ENCODE peak calls at places on chromosomes 7 and 10, in ten cellular contexts. E is fibroblast of the aortic adventitia, I is IMR-90, D is psoas muscle, B is epithelial cell of esophagus, X is neural progenitor cell, T is AG09319, L is progenitor cell of endocrine pancreas, V is colonic mucosa, S is foreskin fibroblast. N is an unnamed sample.

GRCh38 chr10:60399343-60399742 is 9.7 kb upstream of the ANK3 start:
- DNase-seq in E (no peak), I (no peak), D (no peak), B (peak), X (no peak), T (no peak), L (no peak), V (no peak), S (no peak), N (no peak)

GRCh38 chr7:96901822-96902412 is 103.4 kb upstream of the DLX6 start:
- DNase-seq in E (no peak), I (no peak), D (no peak), B (peak), X (no peak), T (no peak), L (no peak), V (no peak), S (no peak), N (no peak)

GRCh38 chr10:843703-844102 is 87.8 kb downstream of the LARP4B start:
- DNase-seq in E (peak), I (no peak), D (no peak), B (no peak), X (no peak), T (no peak), L (no peak), V (no peak), S (no peak), N (no peak)

GRCh38 chr7:108001759-108002725 is 919 bp downstream of the LAMB1 start:
- DNase-seq in E (peak), I (peak), D (peak), B (no peak), X (peak), T (no peak), L (peak), V (no peak), S (peak), N (no peak)

GRCh38 chr7:83469491-83469890 is 179.4 kb downstream of the SEMA3E start:
- DNase-seq in E (no peak), I (no peak), D (no peak), B (no peak), X (no peak), T (no peak), L (no peak), V (no peak), S (no peak), N (no peak)

GRCh38 chr10:132746801-132747625 is 38.9 kb downstream of the NKX6-2 start:
- DNase-seq in E (no peak), I (no peak), D (no peak), B (no peak), X (peak), T (no peak), L (no peak), V (no peak), S (no peak), N (no peak)

GRCh38 chr7:27183682-27184341 is 1.2 kb downstream of the HOXA11 start:
- DNase-seq in E (no peak), I (no peak), D (no peak), B (no peak), X (peak), T (no peak), L (no peak), V (no peak), S (peak), N (no peak)

GRCh38 chr7:78510580-78511188 is 712.1 kb downstream of the PHTF2 start:
- DNase-seq in E (peak), I (peak), D (no peak), B (peak), X (peak), T (peak), L (peak), V (no peak), S (peak), N (no peak)

GRCh38 chr10:102610499-102610898 is 33.8 kb upstream of the TRIM8 start:
- DNase-seq in E (no peak), I (no peak), D (no peak), B (peak), X (no peak), T (no peak), L (no peak), V (no peak), S (no peak), N (no peak)

GRCh38 chr7:3892167-3892566 is 591.1 kb downstream of the SDK1 start:
- DNase-seq in E (no peak), I (peak), D (no peak), B (no peak), X (no peak), T (no peak), L (no peak), V (no peak), S (no peak), N (no peak)

GRCh38 chr10:80108576-80109239 is 23.8 kb upstream of the PLAC9 start:
- DNase-seq in E (no peak), I (no peak), D (no peak), B (no peak), X (peak), T (no peak), L (no peak), V (no peak), S (no peak), N (no peak)

GRCh38 chr7:2978403-2978802 is 65.3 kb downstream of the CARD11 start:
- DNase-seq in E (no peak), I (no peak), D (no peak), B (peak), X (no peak), T (no peak), L (no peak), V (peak), S (no peak), N (no peak)

GRCh38 chr7:117143580-117143979 is 179.3 kb downstream of the WNT2 start:
- DNase-seq in E (no peak), I (peak), D (no peak), B (peak), X (no peak), T (no peak), L (no peak), V (no peak), S (peak), N (no peak)

GRCh38 chr10:11521860-11522259 is 89.6 kb downstream of the USP6NL start:
- DNase-seq in E (peak), I (peak), D (no peak), B (peak), X (no peak), T (no peak), L (no peak), V (no peak), S (peak), N (no peak)

GRCh38 chr10:93680414-93681047 is 21.9 kb downstream of the FRA10AC1 start:
- DNase-seq in E (peak), I (peak), D (no peak), B (peak), X (peak), T (peak), L (no peak), V (no peak), S (peak), N (no peak)

GRCh38 chr7:21639206-21639868 is 96.5 kb downstream of the DNAH11 start:
- DNase-seq in E (no peak), I (no peak), D (no peak), B (no peak), X (no peak), T (no peak), L (no peak), V (no peak), S (no peak), N (no peak)

GRCh38 chr10:106873770-106874717 is 290.5 kb downstream of the SORCS1 start:
- DNase-seq in E (no peak), I (no peak), D (no peak), B (no peak), X (no peak), T (no peak), L (no peak), V (no peak), S (no peak), N (no peak)

GRCh38 chr10:86356306-86356705 is 10.3 kb downstream of the GRID1 start:
- DNase-seq in E (no peak), I (no peak), D (no peak), B (no peak), X (no peak), T (no peak), L (no peak), V (no peak), S (no peak), N (no peak)

GRCh38 chr10:47240173-47240572 is 59.8 kb upstream of the GDF10 start:
- DNase-seq in E (no peak), I (no peak), D (no peak), B (no peak), X (peak), T (no peak), L (no peak), V (no peak), S (no peak), N (no peak)

GRCh38 chr7:125383324-125383723 is 453.7 kb upstream of the POT1 start:
- DNase-seq in E (no peak), I (no peak), D (no peak), B (peak), X (no peak), T (no peak), L (no peak), V (no peak), S (no peak), N (no peak)

GRCh38 chr7:103988468-103989199 is 824 bp downstream of the RELN start:
- DNase-seq in E (peak), I (no peak), D (no peak), B (peak), X (peak), T (no peak), L (no peak), V (no peak), S (peak), N (no peak)

GRCh38 chr7:158494162-158494586 is 93.4 kb downstream of the PTPRN2 start:
- DNase-seq in E (no peak), I (no peak), D (no peak), B (no peak), X (peak), T (no peak), L (no peak), V (no peak), S (no peak), N (no peak)

GRCh38 chr10:615583-616152 is 73.8 kb downstream of the DIP2C start:
- DNase-seq in E (peak), I (peak), D (no peak), B (peak), X (peak), T (no peak), L (no peak), V (no peak), S (peak), N (no peak)

GRCh38 chr7:3301831-3302618 is 973 bp downstream of the SDK1 start:
- DNase-seq in E (peak), I (peak), D (no peak), B (peak), X (peak), T (no peak), L (peak), V (no peak), S (peak), N (no peak)

GRCh38 chr10:71294091-71294561 is 24.9 kb upstream of the SLC29A3 start:
- DNase-seq in E (no peak), I (no peak), D (no peak), B (peak), X (no peak), T (no peak), L (no peak), V (no peak), S (no peak), N (no peak)

GRCh38 chr10:132258423-132258822 is 49.3 kb downstream of the STK32C start:
- DNase-seq in E (no peak), I (no peak), D (no peak), B (no peak), X (no peak), T (no peak), L (no peak), V (no peak), S (no peak), N (no peak)

GRCh38 chr10:132849546-132850031 is 63.6 kb upstream of the NKX6-2 start:
- DNase-seq in E (no peak), I (no peak), D (no peak), B (no peak), X (no peak), T (no peak), L (peak), V (no peak), S (no peak), N (no peak)

GRCh38 chr7:25460426-25460825 is 232.1 kb upstream of the NPVF start:
- DNase-seq in E (no peak), I (no peak), D (no peak), B (no peak), X (no peak), T (no peak), L (no peak), V (no peak), S (no peak), N (no peak)

GRCh38 chr7:93374345-93374940 is 142.3 kb downstream of the VPS50 start:
- DNase-seq in E (peak), I (peak), D (no peak), B (peak), X (peak), T (peak), L (no peak), V (no peak), S (peak), N (no peak)

GRCh38 chr10:94005050-94005449 is 11.3 kb downstream of the PLCE1 start:
- DNase-seq in E (peak), I (peak), D (no peak), B (peak), X (no peak), T (no peak), L (no peak), V (peak), S (peak), N (no peak)

GRCh38 chr7:131302876-131303707 is 24.6 kb upstream of the MKLN1 start:
- DNase-seq in E (peak), I (peak), D (no peak), B (peak), X (peak), T (no peak), L (no peak), V (peak), S (peak), N (no peak)
- TF ChIP-seq CTCF in E (peak), I (peak), D (peak), B (peak), X (peak), T (peak), L (peak), V (peak), S (peak), N (peak)

GRCh38 chr7:143395187-143396149 is 13.2 kb downstream of the EPHA1 start:
- DNase-seq in E (no peak), I (no peak), D (no peak), B (no peak), X (no peak), T (no peak), L (no peak), V (no peak), S (peak), N (no peak)
- TF ChIP-seq CTCF in E (no peak), I (peak), D (peak), B (no peak), X (no peak), T (peak), L (peak), V (no peak), S (peak), N (no peak)

GRCh38 chr10:3122486-3123205 is 49.9 kb downstream of the PITRM1 start:
- DNase-seq in E (peak), I (no peak), D (no peak), B (peak), X (no peak), T (no peak), L (no peak), V (no peak), S (peak), N (no peak)

GRCh38 chr10:3122034-3122433 is 50.5 kb downstream of the PITRM1 start:
- DNase-seq in E (no peak), I (no peak), D (no peak), B (no peak), X (no peak), T (no peak), L (no peak), V (no peak), S (no peak), N (no peak)

GRCh38 chr10:3118621-3119020 is 51.3 kb downstream of the PFKP start:
- DNase-seq in E (no peak), I (no peak), D (no peak), B (no peak), X (no peak), T (no peak), L (no peak), V (peak), S (no peak), N (no peak)

GRCh38 chr10:3117486-3117885 is 50.1 kb downstream of the PFKP start:
- DNase-seq in E (no peak), I (no peak), D (no peak), B (no peak), X (no peak), T (no peak), L (no peak), V (no peak), S (no peak), N (no peak)

GRCh38 chr10:3119796-3120459 is 52.6 kb downstream of the PFKP start:
- DNase-seq in E (peak), I (peak), D (no peak), B (peak), X (peak), T (no peak), L (no peak), V (no peak), S (peak), N (no peak)
- TF ChIP-seq CTCF in E (peak), I (peak), D (peak), B (peak), X (peak), T (peak), L (peak), V (peak), S (peak), N (peak)

DNA sequence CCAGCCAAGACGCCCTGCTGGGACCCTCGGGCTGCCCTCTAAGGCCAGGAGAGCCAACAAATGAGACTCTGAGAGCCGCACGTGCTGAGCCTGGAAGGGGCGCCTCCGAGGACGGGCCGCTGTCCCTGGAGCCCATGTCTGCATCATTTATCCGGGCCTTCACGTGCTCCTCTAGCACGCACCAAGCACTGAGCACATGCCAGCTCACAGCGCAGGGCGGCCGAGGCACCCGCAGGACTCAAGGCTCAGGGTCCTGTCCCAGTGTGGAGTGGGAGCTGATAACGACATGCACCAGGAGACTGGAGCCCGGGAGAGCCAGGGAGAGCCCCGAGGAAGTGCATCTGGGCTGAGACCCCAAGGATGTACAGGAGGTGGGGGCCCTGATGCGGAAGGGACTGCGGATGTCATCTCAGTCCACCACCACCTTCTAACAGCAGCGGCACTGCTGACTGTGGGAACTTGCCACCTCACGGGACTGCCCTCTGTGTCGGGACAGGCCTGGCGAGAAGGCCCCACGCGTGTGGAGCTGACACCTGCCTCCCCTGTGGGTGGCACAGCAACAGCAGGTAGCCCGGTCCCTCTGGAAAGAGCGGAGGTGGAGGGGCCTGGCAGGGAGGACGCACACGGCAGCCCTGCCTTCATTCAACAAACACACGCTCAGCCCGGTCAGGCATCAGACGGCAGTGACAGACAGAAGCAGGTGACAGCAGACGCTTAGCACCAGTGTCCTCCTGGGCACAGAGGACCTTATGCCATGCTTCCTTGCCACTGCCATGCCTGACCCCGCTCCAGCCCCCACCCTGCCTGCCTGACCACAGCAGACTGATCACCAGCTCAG is 182.9 kb downstream of the ELFN1 start:
- DNase-seq in E (no peak), I (no peak), D (peak), B (no peak), X (no peak), T (no peak), L (no peak), V (no peak), S (peak), N (no peak)
- TF ChIP-seq CTCF in E (no peak), I (no peak), D (no peak), B (no peak), X (no peak), T (no peak), L (no peak), V (no peak), S (no peak), N (no peak)

GRCh38 chr7:147547252-147547897 is 1043.2 kb upstream of the C7orf33 start:
- DNase-seq in E (no peak), I (peak), D (no peak), B (peak), X (peak), T (no peak), L (no peak), V (peak), S (no peak), N (no peak)
- TF ChIP-seq CTCF in E (peak), I (peak), D (no peak), B (peak), X (peak), T (peak), L (peak), V (peak), S (peak), N (peak)

GRCh38 chr10:14185501-14186045 is 145.2 kb downstream of the FRMD4A start:
- DNase-seq in E (no peak), I (peak), D (no peak), B (peak), X (peak), T (no peak), L (no peak), V (no peak), S (peak), N (no peak)

GRCh38 chr10:14190702-14191101 is 140.0 kb downstream of the FRMD4A start:
- DNase-seq in E (no peak), I (no peak), D (no peak), B (no peak), X (no peak), T (no peak), L (no peak), V (no peak), S (no peak), N (no peak)

GRCh38 chr10:14182781-14183180 is 147.9 kb downstream of the FRMD4A start:
- DNase-seq in E (no peak), I (no peak), D (no peak), B (no peak), X (no peak), T (no peak), L (no peak), V (no peak), S (no peak), N (no peak)

GRCh38 chr10:14184841-14185500 is 145.8 kb downstream of the FRMD4A start:
- DNase-seq in E (no peak), I (peak), D (no peak), B (peak), X (peak), T (no peak), L (no peak), V (no peak), S (no peak), N (no peak)

DNA sequence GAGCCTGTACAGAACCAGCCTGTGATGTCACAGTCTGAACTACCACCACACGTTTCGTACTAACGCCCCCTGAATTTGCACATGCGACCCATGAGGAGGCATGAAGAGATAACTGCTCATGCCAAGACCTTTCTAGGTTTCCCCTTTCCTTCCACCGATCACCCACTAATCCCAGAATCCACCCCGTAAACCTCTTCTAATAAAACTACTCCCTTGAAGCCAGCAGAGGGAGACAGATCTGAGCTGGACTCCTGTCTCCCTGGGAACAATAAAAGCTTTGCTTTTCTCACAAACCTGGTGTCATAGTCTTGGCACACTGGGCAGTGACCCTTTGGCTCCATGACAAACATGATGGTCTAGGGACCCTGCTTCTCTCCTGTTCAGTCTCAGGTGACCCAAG is 144.5 kb downstream of the FRMD4A start:
- DNase-seq in E (no peak), I (peak), D (no peak), B (peak), X (peak), T (no peak), L (no peak), V (no peak), S (no peak), N (no peak)
- TF ChIP-seq CTCF in E (no peak), I (peak), D (no peak), B (peak), X (peak), T (peak), L (peak), V (no peak), S (peak), N (no peak)

N was measured in D721Med.